ENCODE peak calls at places on chromosomes 3 and 15, in six cellular contexts. A is H54, Y is transverse colon, I is stomach, S is heart left ventricle, K is thyroid gland. W is an unnamed sample.

GRCh38 chr3:46693038-46693896 is at the start of gene ALS2CL:
- DNase-seq in S (peak), K (peak), A (peak), I (peak), Y (peak), W (peak)

GRCh38 chr3:165653130-165653778 is 184.0 kb downstream of the BCHE start:
- DNase-seq in K (no peak), A (no peak), I (no peak), S (no peak), Y (no peak), W (no peak)

GRCh38 chr3:54954019-54954418 is 26.2 kb upstream of the LRTM1 start:
- DNase-seq in S (no peak), Y (no peak), K (no peak), I (no peak), A (no peak), W (no peak)

GRCh38 chr3:17535173-17535730 is 207.2 kb downstream of the TBC1D5 start:
- DNase-seq in Y (no peak), A (no peak), I (no peak), S (no peak), K (no peak), W (no peak)

GRCh38 chr3:49872801-49873281 is 3.1 kb upstream of the CAMKV start:
- DNase-seq in A (no peak), I (no peak), K (peak), Y (no peak), S (no peak), W (peak)

GRCh38 chr15:38652183-38652794 is 87.7 kb upstream of the RASGRP1 start:
- DNase-seq in Y (no peak), A (no peak), I (no peak), K (no peak), S (no peak), W (no peak)

GRCh38 chr3:155014953-155015352 is 65.2 kb upstream of the MME start:
- DNase-seq in K (no peak), I (no peak), A (no peak), S (no peak), Y (no peak), W (no peak)

GRCh38 chr15:85625431-85625830 is 169.3 kb downstream of the KLHL25 start:
- DNase-seq in S (no peak), A (no peak), I (no peak), K (no peak), Y (no peak), W (no peak)

GRCh38 chr15:73340502-73341192 is 28.1 kb downstream of the HCN4 start:
- DNase-seq in K (no peak), Y (no peak), A (no peak), S (no peak), I (no peak), W (no peak)

GRCh38 chr3:4953119-4953518 is 26.1 kb upstream of the BHLHE40 start:
- DNase-seq in A (no peak), I (no peak), Y (no peak), S (no peak), K (no peak), W (no peak)

GRCh38 chr3:116524455-116524854 is 79.2 kb upstream of the LSAMP start:
- DNase-seq in K (no peak), Y (no peak), S (no peak), I (no peak), A (no peak), W (no peak)

GRCh38 chr3:37171144-37171543 is 3.2 kb downstream of the LRRFIP2 start:
- DNase-seq in A (no peak), I (no peak), Y (no peak), K (no peak), S (peak), W (no peak)

GRCh38 chr15:60172147-60172546 is 168.0 kb downstream of the FOXB1 start:
- DNase-seq in S (no peak), I (no peak), A (no peak), Y (no peak), K (no peak), W (no peak)

GRCh38 chr15:25674948-25675347 is 188.2 kb downstream of the ATP10A start:
- DNase-seq in S (no peak), A (no peak), Y (peak), I (no peak), K (peak), W (no peak)

GRCh38 chr3:124817079-124817478 is 70.1 kb downstream of the ITGB5 start:
- DNase-seq in S (no peak), A (no peak), Y (no peak), I (no peak), K (no peak), W (no peak)

GRCh38 chr3:113287111-113287817 is 75.9 kb downstream of the BOC start:
- DNase-seq in Y (no peak), K (no peak), I (no peak), A (peak), S (no peak), W (peak)

GRCh38 chr3:169618894-169619792 is 44.4 kb downstream of the MECOM start:
- DNase-seq in S (no peak), Y (peak), K (no peak), A (no peak), I (no peak), W (no peak)

GRCh38 chr15:89781891-89782618 is 5.9 kb downstream of the MESP2 start:
- DNase-seq in S (no peak), Y (peak), K (peak), A (peak), I (no peak), W (peak)

GRCh38 chr3:13507791-13508339 is 27.8 kb downstream of the HDAC11 start:
- DNase-seq in Y (no peak), A (peak), S (no peak), K (no peak), I (no peak), W (no peak)

GRCh38 chr15:65331811-65332210 is 27.3 kb downstream of the RNU5B-1 start:
- DNase-seq in Y (no peak), I (no peak), K (no peak), S (no peak), A (no peak), W (no peak)

GRCh38 chr3:52770581-52771333 is at the start of gene NEK4:
- DNase-seq in Y (peak), A (peak), K (peak), S (peak), I (peak), W (peak)
- TF ChIP-seq POLR2A in Y (peak), A (peak), K (no peak), S (no peak), I (no peak), W (peak)

GRCh38 chr3:157126365-157126764 is 33.6 kb downstream of the CCNL1 start:
- DNase-seq in I (no peak), K (no peak), A (no peak), Y (no peak), S (no peak), W (no peak)

GRCh38 chr3:157128771-157129671 is 30.9 kb downstream of the CCNL1 start:
- DNase-seq in I (peak), K (peak), Y (peak), A (no peak), S (no peak), W (no peak)

GRCh38 chr3:157129782-157130137 is 30.2 kb downstream of the CCNL1 start:
- DNase-seq in S (no peak), K (no peak), A (no peak), I (peak), Y (peak), W (no peak)

GRCh38 chr3:157127268-157127667 is 32.7 kb downstream of the CCNL1 start:
- DNase-seq in A (no peak), K (no peak), I (no peak), S (no peak), Y (no peak), W (no peak)

DNA sequence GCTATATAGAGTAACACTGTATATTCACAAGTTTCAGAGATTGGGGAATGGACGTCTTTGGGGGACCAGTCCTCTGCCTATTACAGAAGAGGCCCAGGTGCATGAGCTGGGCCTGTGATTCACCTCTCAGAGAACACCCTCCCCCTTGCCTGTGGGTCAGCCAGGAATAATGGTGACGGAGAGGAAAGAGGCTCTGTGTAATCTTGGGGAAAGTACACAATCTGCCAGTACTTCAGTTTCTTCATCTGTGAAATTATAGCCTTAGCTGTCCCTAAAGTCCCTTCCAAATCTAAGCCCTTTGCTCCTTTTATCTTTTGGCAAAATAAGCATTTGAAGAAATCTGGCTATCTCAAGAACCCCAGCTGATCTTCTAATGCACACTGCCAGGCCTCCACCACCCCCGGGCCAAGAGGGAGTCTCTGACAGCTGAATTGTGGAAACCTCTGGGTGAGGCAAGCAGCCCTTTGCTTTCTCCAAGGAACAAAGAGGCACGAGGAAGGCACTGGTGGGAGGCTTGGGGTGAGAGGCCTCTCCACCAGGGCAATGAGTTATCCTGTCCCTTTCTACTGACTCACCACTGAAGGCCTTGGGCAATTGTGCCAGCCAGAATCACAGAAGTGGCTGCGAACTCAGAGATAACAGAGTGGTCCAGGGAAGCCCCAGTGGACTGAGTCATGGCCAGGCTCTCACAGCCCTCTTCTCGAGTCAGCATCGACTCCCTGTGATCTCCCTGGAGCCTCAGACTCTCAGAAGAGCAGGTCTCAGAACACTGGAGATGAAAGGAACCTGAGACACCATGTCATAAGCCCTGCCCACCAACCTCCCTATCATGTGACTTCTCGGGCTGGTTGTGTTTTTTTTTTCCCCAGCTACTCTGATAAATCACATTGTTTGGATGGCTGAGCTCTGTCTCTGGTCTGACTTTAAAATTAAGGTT is 31.8 kb downstream of the CCNL1 start:
- DNase-seq in K (peak), S (no peak), A (peak), I (peak), Y (no peak), W (peak)
- TF ChIP-seq POLR2A in K (no peak), S (no peak), A (no peak), I (no peak), Y (no peak), W (no peak)

DNA sequence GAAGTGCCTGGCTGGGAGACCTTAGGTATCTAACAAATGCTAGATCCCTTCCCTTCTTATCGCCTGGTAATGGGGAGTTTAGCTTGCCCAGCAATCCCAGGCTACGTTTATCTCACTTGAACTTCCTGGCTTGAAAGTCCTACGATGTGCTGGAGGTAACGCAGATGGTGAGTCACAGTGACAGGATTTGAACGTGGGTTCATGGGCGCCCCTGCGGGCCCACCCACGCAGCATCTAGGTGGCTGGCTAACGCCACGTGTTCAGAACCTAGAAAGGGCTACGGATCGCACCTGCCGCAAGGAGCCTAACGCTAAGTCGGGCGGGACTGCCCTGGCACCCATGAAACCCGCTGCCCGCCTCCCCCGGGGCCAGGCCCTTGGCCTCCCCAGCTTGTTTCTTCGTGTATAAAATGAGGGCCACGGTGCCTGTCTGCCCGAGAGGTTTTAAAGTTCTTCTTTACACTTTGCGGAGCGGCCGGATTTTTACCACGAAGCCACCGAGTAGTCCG is 600 bp upstream of the USP3 start:
- DNase-seq in I (peak), S (peak), K (peak), Y (peak), A (no peak), W (peak)
- TF ChIP-seq POLR2A in I (no peak), S (no peak), K (no peak), Y (no peak), A (no peak), W (peak)

GRCh38 chr3:9669277-9669676 is 20.0 kb downstream of the MTMR14 start:
- DNase-seq in Y (no peak), A (no peak), S (no peak), K (no peak), I (no peak), W (no peak)
- TF ChIP-seq POLR2A in Y (no peak), A (no peak), S (no peak), K (no peak), I (no peak), W (no peak)

GRCh38 chr15:62931650-62932049 is 110.9 kb upstream of the TPM1 start:
- DNase-seq in S (no peak), I (no peak), K (no peak), Y (no peak), A (no peak), W (no peak)
- TF ChIP-seq POLR2A in S (no peak), I (no peak), K (no peak), Y (no peak), A (no peak), W (no peak)

DNA sequence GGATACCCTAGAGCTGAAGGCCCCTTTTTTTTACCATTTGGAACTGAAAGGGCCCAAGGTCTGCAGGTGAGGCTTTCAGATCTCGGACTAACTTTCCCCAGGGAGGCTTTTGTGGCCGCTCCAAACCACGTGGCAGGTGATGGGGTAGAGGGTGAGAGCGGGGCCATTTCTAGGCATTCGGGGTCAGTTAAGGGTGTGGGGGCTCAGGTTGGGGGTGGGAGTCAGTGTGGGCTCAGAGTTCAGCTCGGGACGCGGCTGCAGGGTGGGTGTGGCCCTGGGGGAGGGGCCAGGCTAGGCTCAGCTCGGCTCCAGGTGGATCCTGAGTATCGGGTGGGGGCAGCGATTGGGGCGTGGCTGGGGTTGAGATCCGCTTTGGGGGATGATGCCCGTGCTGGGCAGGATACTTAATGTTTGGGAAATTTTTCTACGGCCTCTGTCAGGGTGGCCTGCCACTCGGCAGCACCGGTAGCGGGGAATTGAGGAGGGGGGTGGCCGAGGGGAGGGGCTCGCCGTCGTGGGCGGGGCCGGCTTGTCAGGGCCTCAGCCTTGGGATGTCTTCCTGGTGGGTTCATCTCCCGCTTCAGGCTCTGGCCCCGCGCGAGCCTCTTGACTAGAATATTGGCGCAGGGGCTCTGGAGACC is 2.5 kb downstream of the KLF13 start:
- DNase-seq in A (no peak), S (no peak), K (peak), I (no peak), Y (peak), W (peak)
- TF ChIP-seq POLR2A in A (no peak), S (no peak), K (no peak), I (no peak), Y (no peak), W (no peak)

DNA sequence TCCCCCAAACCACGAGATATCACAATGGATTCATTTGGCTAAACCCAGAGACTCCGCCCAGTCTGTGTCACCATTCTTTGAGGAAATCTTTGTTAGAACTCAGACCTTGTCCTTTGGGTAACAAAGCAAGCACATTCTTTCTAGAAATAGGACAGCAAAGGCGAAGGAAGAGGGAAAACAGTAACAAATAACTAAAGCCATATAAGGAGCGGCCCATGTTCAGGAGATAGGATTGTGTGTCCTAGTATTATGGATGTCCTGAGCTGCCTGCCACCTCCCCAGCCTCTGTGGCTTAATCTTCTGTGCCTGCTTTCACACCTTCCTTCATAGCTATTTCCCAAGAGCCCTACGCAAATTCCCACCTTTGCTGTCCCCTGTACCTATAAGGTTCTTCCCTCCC is 59.9 kb downstream of the UACA start:
- DNase-seq in Y (no peak), A (no peak), S (no peak), I (no peak), K (no peak), W (no peak)
- TF ChIP-seq POLR2A in Y (no peak), A (no peak), S (no peak), I (no peak), K (no peak), W (no peak)

GRCh38 chr3:149086232-149086988 is at the start of gene HLTF:
- DNase-seq in I (peak), A (peak), K (peak), S (peak), Y (peak), W (peak)
- TF ChIP-seq POLR2A in I (no peak), A (peak), K (no peak), S (no peak), Y (peak), W (peak)

GRCh38 chr15:97875513-97876285 is 84.8 kb upstream of the ARRDC4 start:
- DNase-seq in I (no peak), Y (peak), K (peak), A (no peak), S (peak), W (peak)
- TF ChIP-seq POLR2A in I (no peak), Y (no peak), K (no peak), A (no peak), S (no peak), W (peak)